ENCODE peak calls at places on chromosomes 12 and 14, in seven cellular contexts. J, Y, D, F, R, Z and P are unnamed samples.

GRCh38 chr12:83574142-83574541 is 887.4 kb downstream of the TMTC2 start:
- DNase-seq in J (no peak), Y (no peak), F (no peak), D (no peak), R (no peak), Z (no peak), P (no peak)

GRCh38 chr14:100859781-100860180 is 33.9 kb downstream of the MEG3 start:
- DNase-seq in R (no peak), J (no peak), D (no peak), Z (no peak), Y (no peak), F (no peak), P (no peak)

GRCh38 chr12:115918763-115919162 is 358.7 kb downstream of the MED13L start:
- DNase-seq in D (no peak), Z (no peak), Y (no peak), R (no peak), F (no peak), J (no peak), P (no peak)

GRCh38 chr12:96445743-96446655 is 43.4 kb upstream of the CFAP54 start:
- DNase-seq in Y (no peak), R (peak), D (no peak), Z (no peak), F (no peak), J (peak), P (peak)

GRCh38 chr14:77105118-77105517 is 7.1 kb downstream of the CIPC start:
- DNase-seq in R (no peak), J (no peak), Y (no peak), F (no peak), D (no peak), Z (no peak), P (no peak)

GRCh38 chr12:6548556-6549378 is 7.1 kb downstream of the IFFO1 start:
- DNase-seq in D (no peak), J (peak), Z (no peak), R (no peak), Y (no peak), F (no peak), P (peak)

GRCh38 chr12:41476499-41476898 is 288.4 kb downstream of the PDZRN4 start:
- DNase-seq in D (no peak), R (no peak), F (no peak), Z (no peak), J (no peak), Y (no peak), P (no peak)

GRCh38 chr12:94954029-94954685 is 49.3 kb downstream of the NDUFA12 start:
- DNase-seq in D (peak), R (peak), F (no peak), J (peak), Y (no peak), Z (no peak), P (peak)

GRCh38 chr12:104181313-104181712 is 34.3 kb upstream of the TXNRD1 start:
- DNase-seq in Z (no peak), R (peak), D (no peak), Y (no peak), J (peak), F (no peak), P (peak)

GRCh38 chr14:96272777-96273471 is 16.9 kb downstream of the BDKRB1 start:
- DNase-seq in Z (no peak), D (no peak), R (no peak), Y (no peak), F (no peak), J (no peak), P (no peak)

GRCh38 chr14:87014854-87015253 is 978.1 kb downstream of the GALC start:
- DNase-seq in Z (no peak), R (no peak), D (no peak), Y (no peak), J (no peak), F (no peak), P (no peak)

GRCh38 chr12:91785655-91786489 is 359.8 kb downstream of the BTG1 start:
- DNase-seq in F (no peak), J (no peak), Z (no peak), R (peak), Y (no peak), D (no peak), P (no peak)

GRCh38 chr12:27577688-27578087 is 53.7 kb downstream of the PPFIBP1 start:
- DNase-seq in Z (no peak), D (no peak), Y (no peak), F (no peak), J (no peak), R (no peak), P (peak)

GRCh38 chr12:81329088-81329487 is 251.2 kb downstream of the ACSS3 start:
- DNase-seq in F (no peak), R (no peak), J (no peak), D (no peak), Y (no peak), Z (no peak), P (no peak)

GRCh38 chr12:96193725-96194571 is at the start of gene ELK3:
- DNase-seq in J (peak), F (peak), Z (no peak), Y (peak), D (peak), R (no peak), P (peak)

GRCh38 chr14:27338012-27338411 is 740.2 kb upstream of the NOVA1 start:
- DNase-seq in J (no peak), F (no peak), Z (no peak), R (no peak), D (no peak), Y (no peak), P (no peak)

GRCh38 chr14:105304565-105304964 is 3.8 kb upstream of the BRF1 start:
- DNase-seq in Y (no peak), R (no peak), J (no peak), Z (no peak), D (no peak), F (no peak), P (no peak)

GRCh38 chr14:64763801-64764511 is 59.7 kb downstream of the PLEKHG3 start:
- DNase-seq in J (peak), Y (no peak), R (no peak), D (no peak), Z (no peak), F (no peak), P (peak)

GRCh38 chr14:82075566-82075965 is 541.9 kb upstream of the SEL1L start:
- DNase-seq in F (no peak), D (no peak), Z (peak), R (no peak), J (no peak), Y (no peak), P (peak)

GRCh38 chr14:98931911-98932310 is 340.1 kb downstream of the BCL11B start:
- DNase-seq in D (no peak), Z (no peak), F (no peak), J (no peak), R (no peak), Y (no peak), P (no peak)

GRCh38 chr12:14868916-14869315 is 16.7 kb downstream of the MGP start:
- DNase-seq in Z (no peak), R (no peak), J (peak), F (no peak), D (no peak), Y (no peak), P (no peak)

GRCh38 chr14:77406086-77406485 is 17.2 kb downstream of the NOXRED1 start:
- DNase-seq in Z (no peak), Y (no peak), F (no peak), D (no peak), R (no peak), J (no peak), P (peak)

GRCh38 chr12:124727244-124727673 is 136.4 kb downstream of the SCARB1 start:
- DNase-seq in R (no peak), Y (peak), D (peak), J (no peak), F (no peak), Z (no peak), P (peak)

GRCh38 chr14:86430807-86431206 is 900.9 kb downstream of the FLRT2 start:
- DNase-seq in Z (no peak), D (no peak), F (no peak), J (no peak), Y (no peak), R (no peak), P (no peak)

GRCh38 chr12:110966081-110966760 is 45.8 kb upstream of the MYL2 start:
- DNase-seq in D (no peak), Y (no peak), J (no peak), Z (no peak), R (no peak), F (no peak), P (no peak)

GRCh38 chr14:68626386-68626785 is 166.5 kb downstream of the ZFP36L1 start:
- DNase-seq in J (no peak), Y (no peak), Z (no peak), F (no peak), D (peak), R (no peak), P (no peak)

GRCh38 chr12:8549381-8549780 is 8.7 kb upstream of the CLEC4E start:
- DNase-seq in Z (no peak), J (peak), R (no peak), Y (no peak), D (no peak), F (peak), P (no peak)

GRCh38 chr12:27524839-27525238 is 833 bp downstream of the PPFIBP1 start:
- DNase-seq in Z (no peak), J (peak), R (no peak), F (no peak), D (no peak), Y (no peak), P (peak)

DNA sequence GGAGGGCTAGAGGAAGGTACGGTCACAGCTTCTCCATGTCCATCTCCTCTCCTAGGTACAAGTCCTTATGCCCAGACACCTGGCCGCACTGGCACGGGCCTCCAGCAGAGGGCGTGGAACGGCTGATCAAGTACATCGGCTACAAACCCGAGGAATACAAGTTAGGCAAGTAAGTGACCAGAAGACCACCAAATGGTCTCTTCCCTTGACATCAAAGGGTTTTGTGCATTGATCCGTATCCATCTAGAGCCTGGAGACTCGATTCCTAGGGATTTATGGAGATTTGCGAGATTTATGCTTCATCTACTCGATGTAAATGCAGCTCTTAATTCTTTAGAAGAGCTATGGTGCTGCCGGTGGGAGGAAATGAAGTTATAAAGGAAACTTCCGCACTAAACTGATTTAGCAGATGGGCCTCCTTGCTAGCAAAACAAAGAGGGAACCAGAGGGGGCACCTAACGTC is 44.2 kb downstream of the KCTD10 start:
- DNase-seq in D (peak), R (peak), F (peak), Y (peak), J (peak), Z (peak), P (peak)
- H3K4me3 ChIP-seq in D (no peak), R (no peak), F (no peak), Y (no peak), J (no peak), Z (no peak), P (no peak)

DNA sequence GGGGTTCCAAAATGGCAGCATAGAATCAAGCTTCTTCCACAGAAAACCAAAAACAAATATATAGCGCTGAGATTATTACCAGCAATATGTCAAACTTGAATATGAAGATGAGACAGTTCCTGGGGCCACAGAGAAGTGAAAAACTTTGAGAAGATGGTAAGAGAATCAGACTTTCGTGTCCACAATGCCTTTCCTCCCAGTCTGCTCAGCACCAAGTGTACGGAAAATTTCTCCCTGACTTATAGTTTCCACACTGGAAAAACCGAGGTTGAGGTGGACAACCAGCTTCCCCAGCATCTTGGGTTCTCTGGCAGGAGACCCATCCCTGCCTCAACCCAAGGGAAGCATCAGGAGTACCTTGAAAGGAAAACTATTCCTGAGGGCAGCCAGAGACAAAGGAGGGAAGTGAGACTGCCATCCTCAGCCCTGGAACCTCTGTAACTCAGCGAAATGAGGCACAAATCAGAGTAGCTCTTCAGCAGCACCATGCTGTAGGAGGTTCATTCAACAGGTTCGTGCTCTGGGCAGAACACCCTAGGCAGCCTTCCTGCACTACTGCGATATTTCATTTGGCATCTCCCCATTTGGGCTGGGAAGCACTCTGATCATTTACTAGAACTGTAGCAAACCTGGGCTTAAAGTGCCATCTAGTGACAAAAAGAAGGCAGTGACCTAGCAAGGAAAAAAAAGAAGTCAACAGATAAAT is 52.4 kb upstream of the CAPRIN2 start:
- DNase-seq in J (peak), D (no peak), Y (no peak), Z (peak), F (peak), R (no peak), P (peak)
- H3K4me3 ChIP-seq in J (no peak), D (no peak), Y (no peak), Z (no peak), F (no peak), R (no peak), P (no peak)

GRCh38 chr12:68932123-68932700 is 759 bp downstream of the CPM start:
- DNase-seq in Z (peak), J (no peak), Y (no peak), F (no peak), D (no peak), R (no peak), P (peak)
- H3K4me3 ChIP-seq in Z (no peak), J (peak), Y (peak), F (peak), D (peak), R (peak), P (peak)

GRCh38 chr12:19082365-19082911 is 47.1 kb upstream of the PLEKHA5 start:
- DNase-seq in F (no peak), Z (no peak), D (no peak), Y (no peak), R (no peak), J (no peak), P (no peak)
- H3K4me3 ChIP-seq in F (no peak), Z (no peak), D (no peak), Y (no peak), R (no peak), J (no peak), P (no peak)

GRCh38 chr12:62259311-62259992 is 752 bp upstream of the USP15 start:
- DNase-seq in Y (no peak), D (no peak), J (no peak), F (no peak), Z (no peak), R (no peak), P (no peak)

GRCh38 chr12:62259993-62260732 is at the start of gene USP15:
- DNase-seq in Y (peak), J (peak), F (peak), Z (peak), D (peak), R (peak), P (peak)

GRCh38 chr12:62261876-62262275 is 1.7 kb downstream of the USP15 start:
- DNase-seq in Y (no peak), D (no peak), F (no peak), R (no peak), Z (no peak), J (no peak), P (no peak)

GRCh38 chr12:62258231-62258630 is 2.0 kb upstream of the USP15 start:
- DNase-seq in F (no peak), Z (no peak), J (no peak), R (no peak), Y (no peak), D (no peak), P (no peak)

GRCh38 chr12:62260733-62261683 is 804 bp downstream of the USP15 start:
- DNase-seq in Y (no peak), F (peak), Z (peak), D (peak), J (peak), R (no peak), P (peak)
- H3K4me3 ChIP-seq in Y (peak), F (peak), Z (peak), D (peak), J (peak), R (peak), P (peak)